ENCODE peak calls at places on chromosomes 16 and 17, in five cellular contexts. U is thoracic aorta, A is BJ, W is Peyer's patch, Q is psoas muscle. C is an unnamed sample.

GRCh38 chr16:66695935-66696668 is 441 bp downstream of the CMTM4 start:
- DNase-seq in A (no peak), W (peak), U (no peak), Q (peak), C (no peak)

GRCh38 chr16:56793504-56793903 is 63.6 kb downstream of the NUP93 start:
- DNase-seq in U (no peak), Q (no peak), W (no peak), A (no peak), C (no peak)

GRCh38 chr17:74552037-74552436 is 6.1 kb upstream of the CD300C start:
- DNase-seq in Q (no peak), A (no peak), U (no peak), W (no peak), C (no peak)

GRCh38 chr17:61568219-61569072 is 22.6 kb downstream of the NACA2 start:
- DNase-seq in Q (no peak), U (no peak), A (no peak), W (no peak), C (no peak)

GRCh38 chr17:42403150-42403549 is 14.9 kb upstream of the STAT3 start:
- DNase-seq in U (no peak), Q (no peak), W (peak), A (no peak), C (no peak)

GRCh38 chr17:28421775-28422305 is 15.8 kb upstream of the SLC46A1 start:
- DNase-seq in A (no peak), W (no peak), Q (no peak), U (no peak), C (no peak)

GRCh38 chr17:31008374-31009035 is 37.7 kb downstream of the RNF135 start:
- DNase-seq in W (peak), Q (peak), U (no peak), A (no peak), C (no peak)

GRCh38 chr16:74224828-74225227 is 71.8 kb upstream of the PSMD7 start:
- DNase-seq in W (no peak), U (no peak), Q (no peak), A (no peak), C (no peak)

GRCh38 chr17:28575126-28575795 is 1.4 kb downstream of the ALDOC start:
- DNase-seq in A (no peak), Q (no peak), U (no peak), W (peak), C (no peak)

GRCh38 chr16:72101195-72101594 is 7.5 kb downstream of the DHX38 start:
- DNase-seq in A (no peak), U (no peak), Q (no peak), W (no peak), C (no peak)

DNA sequence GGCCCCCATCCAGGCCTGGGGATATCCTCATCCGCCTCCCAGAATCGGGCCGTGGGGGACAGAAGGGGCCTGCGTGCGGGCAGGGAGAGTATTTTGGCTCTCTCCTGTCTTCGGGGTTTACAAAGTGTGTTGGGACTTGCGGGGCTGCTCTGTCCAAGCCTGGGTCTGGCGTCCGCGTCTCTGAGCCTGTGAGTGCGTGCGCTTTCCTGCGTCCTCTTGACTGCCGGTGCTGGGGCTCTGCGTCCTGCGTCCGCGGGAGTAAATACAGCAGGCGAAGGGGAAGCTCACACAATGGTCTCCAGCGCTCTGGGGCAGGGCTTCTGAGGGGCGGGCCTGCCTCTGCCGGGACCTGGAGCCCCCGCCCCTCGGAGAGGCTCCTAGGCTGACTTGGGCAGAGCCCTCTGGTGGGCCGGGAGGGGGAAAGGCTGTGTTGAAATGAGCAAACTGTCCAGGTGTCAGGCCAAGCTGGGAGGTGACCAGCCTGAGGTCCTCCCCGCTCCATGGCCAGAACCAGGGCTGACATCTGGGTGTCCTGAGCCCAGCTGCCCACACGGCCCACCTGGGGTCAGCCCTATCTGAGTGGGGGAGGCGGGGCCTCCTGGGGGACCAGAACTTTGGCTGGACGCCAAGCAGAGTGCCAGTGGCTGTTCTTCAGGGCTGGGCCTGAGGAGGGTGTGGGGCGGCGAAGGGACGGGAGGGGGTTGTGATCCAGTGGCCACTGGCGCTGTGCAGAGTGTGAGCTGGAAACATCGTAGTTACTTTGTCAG is 233.6 kb downstream of the SEC14L1 start:
- DNase-seq in W (peak), Q (peak), A (no peak), U (no peak), C (peak)
- H3K4me3 ChIP-seq in W (peak), Q (peak), A (peak), U (peak), C (peak)

DNA sequence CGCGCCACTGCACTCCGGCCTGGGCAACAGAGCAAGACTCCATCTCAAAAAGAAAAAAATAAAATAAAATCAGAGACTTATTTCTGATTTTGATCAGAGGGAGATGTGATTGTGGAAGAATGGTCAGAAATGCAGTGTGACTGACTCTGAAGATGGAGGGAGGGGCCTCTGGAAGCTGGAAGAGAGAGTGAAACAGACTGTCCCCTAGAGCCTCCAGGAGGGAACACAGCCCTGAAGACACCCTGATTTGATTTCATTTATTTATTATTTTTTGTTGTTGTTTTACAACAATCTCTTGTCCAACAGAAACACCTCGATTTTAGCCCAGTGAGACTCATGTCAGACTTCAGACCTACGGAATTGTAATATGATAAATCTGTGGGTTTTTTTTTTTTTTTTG is 26.1 kb downstream of the BCL7C start:
- DNase-seq in Q (no peak), W (no peak), U (no peak), A (no peak), C (no peak)
- TF ChIP-seq CTCF in Q (no peak), W (no peak), U (no peak), A (peak), C (peak)

GRCh38 chr16:84726670-84727467 is 27.1 kb downstream of the USP10 start:
- DNase-seq in W (peak), U (no peak), Q (no peak), A (no peak), C (no peak)

GRCh38 chr16:84728853-84729424 is 29.1 kb downstream of the USP10 start:
- DNase-seq in A (no peak), Q (no peak), W (no peak), U (no peak), C (no peak)

GRCh38 chr16:84729716-84730320 is 30.0 kb downstream of the USP10 start:
- DNase-seq in W (no peak), Q (no peak), A (no peak), U (no peak), C (no peak)

GRCh38 chr16:84732674-84733352 is 33.0 kb downstream of the USP10 start:
- DNase-seq in W (no peak), A (no peak), U (no peak), Q (no peak), C (no peak)

DNA sequence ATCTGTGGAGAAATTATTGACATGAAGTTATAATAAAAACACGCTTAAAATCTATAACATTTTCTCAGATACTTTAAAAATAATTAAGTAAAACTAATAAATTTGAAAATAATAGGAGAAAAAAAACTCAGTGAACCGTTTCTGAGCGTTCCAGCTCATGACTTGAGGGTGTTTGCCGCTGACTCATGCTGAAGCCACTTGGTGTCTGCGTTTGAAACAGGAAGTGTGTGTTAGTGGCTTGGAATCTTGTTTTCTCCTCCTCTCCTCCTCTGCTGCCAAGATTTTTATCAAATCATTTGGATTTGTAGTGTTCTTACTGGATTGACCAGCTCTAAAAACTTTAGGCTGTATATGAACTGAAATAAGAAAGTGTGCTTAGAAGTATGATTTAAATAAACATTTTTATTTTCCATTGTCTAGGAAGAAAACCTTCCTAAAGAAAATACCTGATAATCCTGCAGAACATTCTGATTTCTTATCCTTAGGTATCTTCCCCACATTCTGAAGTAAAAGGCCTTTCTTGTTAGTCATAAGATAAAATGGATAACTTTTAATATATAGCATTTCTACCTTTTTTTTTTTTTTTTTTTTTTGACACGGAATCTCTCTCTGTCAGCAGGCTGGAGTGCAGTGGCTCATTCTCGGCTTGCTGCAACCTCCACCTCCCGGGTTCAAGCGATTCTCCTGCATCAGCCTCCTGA is 30.8 kb downstream of the USP10 start:
- DNase-seq in W (peak), A (peak), Q (no peak), U (no peak), C (peak)
- H3K4me3 ChIP-seq in W (no peak), A (no peak), Q (peak), U (peak), C (peak)

GRCh38 chr17:9522074-9522473 is 53.5 kb downstream of the STX8 start:
- DNase-seq in U (no peak), W (no peak), A (no peak), Q (no peak), C (no peak)
- TF ChIP-seq CTCF in U (peak), W (peak), A (peak), Q (peak), C (peak)

GRCh38 chr17:78131172-78132085 is 858 bp downstream of the TMC8 start:
- DNase-seq in A (no peak), U (no peak), W (peak), Q (peak), C (no peak)
- H3K4me3 ChIP-seq in A (no peak), U (peak), W (peak), Q (peak), C (peak)

GRCh38 chr17:9324864-9325263 is 250.8 kb downstream of the STX8 start:
- DNase-seq in A (no peak), U (no peak), Q (no peak), W (no peak), C (no peak)
- TF ChIP-seq CTCF in A (no peak), U (no peak), Q (no peak), W (no peak), C (no peak)

GRCh38 chr16:89038811-89039735 is 54.6 kb upstream of the ACSF3 start:
- DNase-seq in A (no peak), U (no peak), W (no peak), Q (no peak), C (no peak)
- H3K4me3 ChIP-seq in A (no peak), U (no peak), W (no peak), Q (no peak), C (no peak)

DNA sequence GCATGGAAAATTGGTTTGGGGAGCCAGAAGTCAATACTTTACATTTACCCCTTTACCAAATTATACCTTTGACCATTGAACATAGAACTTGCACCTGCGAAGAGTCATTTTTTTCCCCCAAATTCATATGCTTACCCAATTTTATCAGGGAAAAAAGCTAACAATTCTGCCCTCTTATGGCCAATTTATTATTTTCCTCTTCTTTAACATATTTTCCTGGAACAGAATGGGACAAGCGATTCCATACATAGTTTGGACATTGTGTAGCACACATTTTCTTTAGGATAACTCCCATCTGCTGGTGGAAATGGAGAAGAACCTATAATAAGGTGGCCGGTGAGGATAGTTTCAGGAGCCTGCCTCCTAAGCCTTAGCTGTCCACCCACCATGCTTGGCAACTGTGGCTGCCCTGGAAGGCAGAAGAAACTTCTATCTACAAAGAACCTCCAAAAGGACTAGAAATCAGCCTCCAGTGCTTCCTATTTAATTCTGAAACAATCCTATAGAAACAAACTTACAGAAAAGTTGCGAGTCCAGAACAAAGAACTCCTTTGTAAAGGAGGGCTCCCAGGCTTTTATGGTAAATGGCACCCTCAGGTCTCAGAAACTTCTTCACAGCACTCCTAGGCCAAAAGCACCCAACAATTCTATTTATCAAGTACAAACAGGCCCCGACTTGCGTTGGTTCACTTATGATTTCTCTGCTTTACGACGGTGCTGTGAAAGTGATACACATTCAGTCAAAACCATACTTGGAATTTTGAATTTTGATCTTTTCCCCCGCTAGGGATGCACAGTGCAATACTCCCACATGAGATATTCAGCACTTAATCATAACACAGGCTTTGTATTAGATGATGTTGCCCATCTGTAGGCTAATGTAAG is 64.1 kb upstream of the CACNG4 start:
- DNase-seq in A (no peak), U (no peak), Q (no peak), W (no peak), C (no peak)
- TF ChIP-seq CTCF in A (peak), U (no peak), Q (no peak), W (no peak), C (peak)